ENCODE peak calls at places on chromosome 14, in five cellular contexts. One of them, this sample, is unnamed.

GRCh38 chr14:30193791-30194407 is 266.3 kb upstream of the PRKD1 start:
- DNase-seq in NCI-H524: peak; percentile 47
- DNase-seq in effector CD4-positive, alpha-beta T cell: no peak
- DNase-seq in activated CD8-positive, alpha-beta T cell treated with anti-CD3 and anti-CD28 coated beads for 36 hours: no peak
- DNase-seq in cardiac fibroblast: peak; percentile 97
- DNase-seq in this sample: no peak

GRCh38 chr14:23512156-23512555 is 39.4 kb downstream of the ZFHX2 start:
- DNase-seq in NCI-H524: peak; percentile 97
- DNase-seq in effector CD4-positive, alpha-beta T cell: no peak
- DNase-seq in activated CD8-positive, alpha-beta T cell treated with anti-CD3 and anti-CD28 coated beads for 36 hours: peak; percentile 41
- DNase-seq in cardiac fibroblast: no peak
- DNase-seq in this sample: peak; percentile 13

GRCh38 chr14:66503532-66503931 is 4.4 kb upstream of the GPHN start:
- DNase-seq in NCI-H524: no peak
- DNase-seq in effector CD4-positive, alpha-beta T cell: no peak
- DNase-seq in activated CD8-positive, alpha-beta T cell treated with anti-CD3 and anti-CD28 coated beads for 36 hours: no peak
- DNase-seq in cardiac fibroblast: peak; percentile 52
- DNase-seq in this sample: no peak

GRCh38 chr14:104582649-104583048 is 3.1 kb downstream of the C14orf180 start:
- DNase-seq in NCI-H524: peak; percentile 62
- DNase-seq in effector CD4-positive, alpha-beta T cell: no peak
- DNase-seq in activated CD8-positive, alpha-beta T cell treated with anti-CD3 and anti-CD28 coated beads for 36 hours: no peak
- DNase-seq in cardiac fibroblast: no peak
- DNase-seq in this sample: no peak

GRCh38 chr14:27228053-27228452 is 630.2 kb upstream of the NOVA1 start:
- DNase-seq in NCI-H524: no peak
- DNase-seq in effector CD4-positive, alpha-beta T cell: no peak
- DNase-seq in activated CD8-positive, alpha-beta T cell treated with anti-CD3 and anti-CD28 coated beads for 36 hours: no peak
- DNase-seq in cardiac fibroblast: peak; percentile 4
- DNase-seq in this sample: no peak

GRCh38 chr14:99863059-99863458 is 69.8 kb downstream of the EML1 start:
- DNase-seq in NCI-H524: no peak
- DNase-seq in effector CD4-positive, alpha-beta T cell: no peak
- DNase-seq in activated CD8-positive, alpha-beta T cell treated with anti-CD3 and anti-CD28 coated beads for 36 hours: no peak
- DNase-seq in cardiac fibroblast: no peak
- DNase-seq in this sample: no peak

GRCh38 chr14:32300146-32300545 is 29.0 kb upstream of the AKAP6 start:
- DNase-seq in NCI-H524: peak; percentile 100
- DNase-seq in effector CD4-positive, alpha-beta T cell: no peak
- DNase-seq in activated CD8-positive, alpha-beta T cell treated with anti-CD3 and anti-CD28 coated beads for 36 hours: no peak
- DNase-seq in cardiac fibroblast: no peak
- DNase-seq in this sample: no peak

GRCh38 chr14:69473271-69473670 is 11.3 kb upstream of the PLEKHD1 start:
- DNase-seq in NCI-H524: peak; percentile 39
- DNase-seq in effector CD4-positive, alpha-beta T cell: no peak
- DNase-seq in activated CD8-positive, alpha-beta T cell treated with anti-CD3 and anti-CD28 coated beads for 36 hours: no peak
- DNase-seq in cardiac fibroblast: no peak
- DNase-seq in this sample: no peak

GRCh38 chr14:43005807-43006206 is 1399.1 kb downstream of the LRFN5 start:
- DNase-seq in NCI-H524: peak; percentile 54
- DNase-seq in effector CD4-positive, alpha-beta T cell: no peak
- DNase-seq in activated CD8-positive, alpha-beta T cell treated with anti-CD3 and anti-CD28 coated beads for 36 hours: no peak
- DNase-seq in cardiac fibroblast: peak; percentile 8
- DNase-seq in this sample: no peak

GRCh38 chr14:101834387-101835165 is 73.1 kb downstream of the PPP2R5C start:
- DNase-seq in NCI-H524: no peak
- DNase-seq in effector CD4-positive, alpha-beta T cell: no peak
- DNase-seq in activated CD8-positive, alpha-beta T cell treated with anti-CD3 and anti-CD28 coated beads for 36 hours: no peak
- DNase-seq in cardiac fibroblast: peak; percentile 36
- DNase-seq in this sample: no peak

GRCh38 chr14:84857129-84857528 is 672.8 kb upstream of the FLRT2 start:
- DNase-seq in NCI-H524: no peak
- DNase-seq in effector CD4-positive, alpha-beta T cell: no peak
- DNase-seq in activated CD8-positive, alpha-beta T cell treated with anti-CD3 and anti-CD28 coated beads for 36 hours: no peak
- DNase-seq in cardiac fibroblast: no peak
- DNase-seq in this sample: no peak

GRCh38 chr14:102568115-102568614 is 24.3 kb upstream of the RCOR1 start:
- DNase-seq in NCI-H524: no peak
- DNase-seq in effector CD4-positive, alpha-beta T cell: peak; percentile 9
- DNase-seq in activated CD8-positive, alpha-beta T cell treated with anti-CD3 and anti-CD28 coated beads for 36 hours: peak; percentile 78
- DNase-seq in cardiac fibroblast: no peak
- DNase-seq in this sample: peak; percentile 66

GRCh38 chr14:96754845-96755184 is 42.4 kb upstream of the VRK1 start:
- DNase-seq in NCI-H524: peak; percentile 100
- DNase-seq in effector CD4-positive, alpha-beta T cell: no peak
- DNase-seq in activated CD8-positive, alpha-beta T cell treated with anti-CD3 and anti-CD28 coated beads for 36 hours: no peak
- DNase-seq in cardiac fibroblast: no peak
- DNase-seq in this sample: no peak

GRCh38 chr14:100900837-100901390 is 2.6 kb downstream of the RTL1 start:
- DNase-seq in NCI-H524: peak; percentile 87
- DNase-seq in effector CD4-positive, alpha-beta T cell: no peak
- DNase-seq in activated CD8-positive, alpha-beta T cell treated with anti-CD3 and anti-CD28 coated beads for 36 hours: peak; percentile 44
- DNase-seq in cardiac fibroblast: no peak
- DNase-seq in this sample: peak; percentile 27

GRCh38 chr14:36580856-36581831 is 1.3 kb downstream of the NKX2-8 start:
- DNase-seq in NCI-H524: peak; percentile 82
- DNase-seq in effector CD4-positive, alpha-beta T cell: no peak
- DNase-seq in activated CD8-positive, alpha-beta T cell treated with anti-CD3 and anti-CD28 coated beads for 36 hours: peak; percentile 43
- DNase-seq in cardiac fibroblast: peak; percentile 45
- DNase-seq in this sample: peak; percentile 37

GRCh38 chr14:56224691-56225681 is 106.8 kb downstream of the PELI2 start:
- DNase-seq in NCI-H524: peak; percentile 86
- DNase-seq in effector CD4-positive, alpha-beta T cell: no peak
- DNase-seq in activated CD8-positive, alpha-beta T cell treated with anti-CD3 and anti-CD28 coated beads for 36 hours: no peak
- DNase-seq in cardiac fibroblast: no peak
- DNase-seq in this sample: no peak

GRCh38 chr14:65566820-65567522 is 154.4 kb downstream of the FUT8 start:
- DNase-seq in NCI-H524: no peak
- DNase-seq in effector CD4-positive, alpha-beta T cell: no peak
- DNase-seq in activated CD8-positive, alpha-beta T cell treated with anti-CD3 and anti-CD28 coated beads for 36 hours: peak; percentile 4
- DNase-seq in cardiac fibroblast: no peak
- DNase-seq in this sample: no peak

GRCh38 chr14:20116748-20117147 is 6.2 kb downstream of the OR4K17 start:
- DNase-seq in NCI-H524: no peak
- DNase-seq in effector CD4-positive, alpha-beta T cell: no peak
- DNase-seq in activated CD8-positive, alpha-beta T cell treated with anti-CD3 and anti-CD28 coated beads for 36 hours: no peak
- DNase-seq in cardiac fibroblast: no peak
- DNase-seq in this sample: no peak

GRCh38 chr14:45267084-45267483 is 14.1 kb upstream of the MIS18BP1 start:
- DNase-seq in NCI-H524: no peak
- DNase-seq in effector CD4-positive, alpha-beta T cell: no peak
- DNase-seq in activated CD8-positive, alpha-beta T cell treated with anti-CD3 and anti-CD28 coated beads for 36 hours: no peak
- DNase-seq in cardiac fibroblast: no peak
- DNase-seq in this sample: no peak

GRCh38 chr14:64737391-64738305 is 33.4 kb downstream of the PLEKHG3 start:
- DNase-seq in NCI-H524: no peak
- DNase-seq in effector CD4-positive, alpha-beta T cell: no peak
- DNase-seq in activated CD8-positive, alpha-beta T cell treated with anti-CD3 and anti-CD28 coated beads for 36 hours: no peak
- DNase-seq in cardiac fibroblast: no peak
- DNase-seq in this sample: no peak